ENCODE peak calls at places on chromosome 10, in six cellular contexts. J is B cell, M is nephron progenitor cell, H is upper lobe of right lung, S is tibial artery, G is cardiac muscle cell. A is an unnamed sample.

GRCh38 chr10:51955696-51956095 is 256.3 kb upstream of the CSTF2T start:
- DNase-seq in J (no peak), M (no peak), H (no peak), S (no peak), G (no peak), A (no peak)

GRCh38 chr10:120042705-120043104 is 150.2 kb downstream of the SEC23IP start:
- DNase-seq in J (no peak), M (no peak), H (no peak), S (no peak), G (no peak), A (no peak)

GRCh38 chr10:63313066-63313465 is 152.7 kb downstream of the JMJD1C start:
- DNase-seq in J (no peak), M (no peak), H (no peak), S (no peak), G (no peak), A (no peak)

GRCh38 chr10:110260746-110261477 is 43.8 kb downstream of the SMNDC1 start:
- DNase-seq in J (no peak), M (no peak), H (no peak), S (no peak), G (no peak), A (peak; percentile 47)

GRCh38 chr10:49080965-49081364 is 34.4 kb downstream of the VSTM4 start:
- DNase-seq in J (no peak), M (no peak), H (no peak), S (no peak), G (no peak), A (no peak)

GRCh38 chr10:65708057-65708456 is 1217.8 kb upstream of the LRRTM3 start:
- DNase-seq in J (no peak), M (no peak), H (no peak), S (no peak), G (no peak), A (no peak)

GRCh38 chr10:10782603-10783002 is 235.1 kb upstream of the CELF2 start:
- DNase-seq in J (no peak), M (no peak), H (no peak), S (no peak), G (no peak), A (peak; percentile 42)

GRCh38 chr10:26448706-26449435 is 10.7 kb downstream of the APBB1IP start:
- DNase-seq in J (peak; percentile 41), M (no peak), H (no peak), S (no peak), G (no peak), A (no peak)

GRCh38 chr10:33559105-33559504 is 224.6 kb upstream of the NRP1 start:
- DNase-seq in J (no peak), M (no peak), H (no peak), S (no peak), G (no peak), A (peak; percentile 33)

GRCh38 chr10:6136215-6137201 is 47.7 kb downstream of the RBM17 start:
- DNase-seq in J (no peak), M (no peak), H (no peak), S (no peak), G (no peak), A (peak; percentile 85)

GRCh38 chr10:126663880-126664279 is 6.6 kb downstream of the C10orf90 start:
- DNase-seq in J (no peak), M (no peak), H (no peak), S (no peak), G (no peak), A (no peak)

GRCh38 chr10:121058082-121058481 is 206.9 kb downstream of the WDR11 start:
- DNase-seq in J (no peak), M (no peak), H (no peak), S (no peak), G (no peak), A (no peak)

GRCh38 chr10:50393784-50394183 is 142.5 kb upstream of the ASAH2 start:
- DNase-seq in J (no peak), M (no peak), H (no peak), S (no peak), G (no peak), A (no peak)

GRCh38 chr10:130814610-130815009 is 496.9 kb downstream of the TCERG1L start:
- DNase-seq in J (no peak), M (no peak), H (no peak), S (no peak), G (no peak), A (no peak)

GRCh38 chr10:77563638-77564270 is 73.9 kb downstream of the KCNMA1 start:
- DNase-seq in J (no peak), M (no peak), H (no peak), S (no peak), G (no peak), A (no peak)

GRCh38 chr10:11796439-11796838 is 26.7 kb upstream of the PROSER2 start:
- DNase-seq in J (no peak), M (no peak), H (no peak), S (no peak), G (no peak), A (no peak)

GRCh38 chr10:80464557-80465466 is 10.7 kb downstream of the TSPAN14 start:
- DNase-seq in J (no peak), M (peak; percentile 34), H (no peak), S (no peak), G (peak; percentile 46), A (no peak)

GRCh38 chr10:101781655-101781983 is 1.6 kb downstream of the NPM3 start:
- DNase-seq in J (no peak), M (no peak), H (no peak), S (no peak), G (no peak), A (no peak)

GRCh38 chr10:58764087-58764747 is 251.5 kb downstream of the BICC1 start:
- DNase-seq in J (no peak), M (no peak), H (no peak), S (no peak), G (no peak), A (no peak)

GRCh38 chr10:43299579-43299978 is 32.7 kb upstream of the RASGEF1A start:
- DNase-seq in J (no peak), M (no peak), H (no peak), S (no peak), G (no peak), A (no peak)

GRCh38 chr10:37700886-37701780 is 156.3 kb downstream of the ZNF248 start:
- DNase-seq in J (no peak), M (no peak), H (peak; percentile 54), S (no peak), G (no peak), A (no peak)

GRCh38 chr10:50351483-50352146 is 100.3 kb upstream of the ASAH2 start:
- DNase-seq in J (no peak), M (no peak), H (no peak), S (no peak), G (no peak), A (no peak)

GRCh38 chr10:5575482-5576153 is 50.9 kb downstream of the CALML3 start:
- DNase-seq in J (no peak), M (no peak), H (peak; percentile 51), S (no peak), G (no peak), A (peak; percentile 72)

GRCh38 chr10:116271593-116272496 is 1.2 kb downstream of the GFRA1 start:
- DNase-seq in J (peak; percentile 33), M (peak; percentile 45), H (no peak), S (peak; percentile 38), G (peak; percentile 39), A (no peak)

GRCh38 chr10:132687893-132688579 is 97.9 kb downstream of the NKX6-2 start:
- DNase-seq in J (no peak), M (no peak), H (peak; percentile 47), S (peak; percentile 7), G (no peak), A (no peak)

GRCh38 chr10:62734781-62735463 is 69.6 kb upstream of the ADO start:
- DNase-seq in J (no peak), M (no peak), H (no peak), S (no peak), G (no peak), A (no peak)

GRCh38 chr10:79449181-79450146 is 4.0 kb upstream of the ZCCHC24 start:
- DNase-seq in J (no peak), M (peak; percentile 46), H (no peak), S (no peak), G (no peak), A (no peak)

GRCh38 chr10:102713814-102714620 is at the start of gene ARL3:
- DNase-seq in J (peak; percentile 94), M (peak; percentile 96), H (peak; percentile 100), S (peak; percentile 98), G (peak; percentile 98), A (peak; percentile 98)

GRCh38 chr10:28241766-28242399 is 61.0 kb downstream of the MPP7 start:
- DNase-seq in J (peak; percentile 39), M (peak; percentile 41), H (no peak), S (no peak), G (peak; percentile 69), A (peak; percentile 43)

GRCh38 chr10:6543431-6544005 is 36.6 kb downstream of the PRKCQ start:
- DNase-seq in J (no peak), M (no peak), H (no peak), S (no peak), G (peak; percentile 3), A (no peak)

DNA sequence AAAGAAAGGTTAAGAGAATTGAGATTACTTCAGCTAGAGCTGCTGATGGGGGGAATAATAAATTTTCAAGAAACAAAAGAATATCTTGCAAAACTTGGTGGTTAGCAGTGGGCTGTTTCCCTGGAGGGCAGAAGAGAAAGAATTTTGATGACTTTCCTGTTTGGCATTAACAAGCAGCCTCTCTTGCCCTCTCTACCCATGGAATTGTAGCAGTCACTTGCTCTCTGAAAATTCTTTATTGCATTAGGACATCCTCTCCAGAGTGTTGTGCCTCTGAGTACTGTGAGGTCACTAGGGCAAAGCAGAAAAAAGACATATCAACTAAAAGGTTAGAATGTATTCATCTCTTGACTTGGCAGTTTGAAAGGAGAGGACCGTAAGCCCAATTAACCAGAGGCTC is 215.1 kb downstream of the KIF20B start:
- DNase-seq in J (no peak), M (no peak), H (no peak), S (no peak), G (no peak), A (peak; percentile 8)
- TF ChIP-seq CTCF in J (no peak), M (no peak), H (no peak), S (no peak), G (no peak), A (no peak)

GRCh38 chr10:488081-488932 is 201.2 kb downstream of the DIP2C start:
- DNase-seq in J (no peak), M (no peak), H (peak; percentile 40), S (no peak), G (no peak), A (no peak)
- TF ChIP-seq CTCF in J (no peak), M (no peak), H (no peak), S (no peak), G (no peak), A (no peak)

GRCh38 chr10:30186371-30186875 is 127.0 kb upstream of the JCAD start:
- DNase-seq in J (no peak), M (no peak), H (no peak), S (no peak), G (no peak), A (no peak)
- TF ChIP-seq CTCF in J (no peak), M (no peak), H (no peak), S (no peak), G (peak; percentile 29), A (peak; percentile 56)

DNA sequence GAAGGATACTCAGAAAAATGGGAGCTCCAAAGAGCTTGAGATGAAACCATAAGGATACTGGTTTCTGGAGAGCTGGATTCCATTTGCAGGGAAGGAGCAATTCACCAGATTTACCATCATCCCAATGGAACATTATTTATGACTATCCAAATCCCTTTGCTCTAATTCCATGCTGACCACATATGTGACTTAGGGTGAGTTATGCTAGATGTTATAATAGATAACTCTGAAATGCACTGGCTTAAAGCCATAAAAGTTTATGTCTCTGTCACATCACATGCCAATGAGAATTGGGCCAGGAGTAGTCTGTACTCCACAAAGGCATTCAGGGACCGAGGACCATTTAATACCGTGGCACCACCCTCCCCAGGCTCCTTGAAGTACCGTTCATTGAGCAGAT is 185.1 kb downstream of the SKIDA1 start:
- DNase-seq in J (no peak), M (no peak), H (peak; percentile 23), S (no peak), G (no peak), A (peak; percentile 62)
- TF ChIP-seq CTCF in J (no peak), M (no peak), H (no peak), S (no peak), G (no peak), A (no peak)

A was measured in HFFc6.